ENCODE peak calls at places on chromosomes 12 and 14, in seven cellular contexts. Q is fibroblast of villous mesenchyme; L is ACHN; B is iPS-NIHi11; R is caudate nucleus; G is progenitor cell of endocrine pancreas; D is stimulated activated CD4-positive, alpha-beta T cell treated with anti-CD3 and anti-CD28 coated beads, Interleukin-2, amount 100 ng/mL, for 48 hours. S is an unnamed sample.

GRCh38 chr12:34363050-34363673 is 340.9 kb downstream of the ALG10 start:
- DNase-seq in Q (no peak), L (no peak), B (no peak), R (no peak), G (no peak), D (no peak), S (no peak)

GRCh38 chr12:20370001-20370381 is 1.7 kb downstream of the PDE3A start:
- DNase-seq in Q (no peak), L (no peak), B (peak), R (no peak), G (peak), D (no peak), S (no peak)

GRCh38 chr12:124428792-124429281 is 133.9 kb downstream of the RFLNA start:
- DNase-seq in Q (peak), L (no peak), B (no peak), R (no peak), G (no peak), D (no peak), S (no peak)

GRCh38 chr12:97941686-97942354 is 479.2 kb downstream of the RMST start:
- DNase-seq in Q (no peak), L (no peak), B (no peak), R (no peak), G (no peak), D (no peak), S (no peak)

GRCh38 chr12:93736640-93737178 is 59.5 kb downstream of the CRADD start:
- DNase-seq in Q (no peak), L (no peak), B (no peak), R (no peak), G (no peak), D (no peak), S (no peak)

GRCh38 chr12:53844989-53845836 is 93.4 kb upstream of the HOXC13 start:
- DNase-seq in Q (no peak), L (peak), B (peak), R (no peak), G (no peak), D (no peak), S (no peak)

GRCh38 chr12:67223225-67223624 is 45.9 kb upstream of the CAND1 start:
- DNase-seq in Q (no peak), L (no peak), B (no peak), R (no peak), G (no peak), D (no peak), S (no peak)

GRCh38 chr14:28671425-28671824 is 95.2 kb upstream of the FOXG1 start:
- DNase-seq in Q (no peak), L (no peak), B (no peak), R (no peak), G (no peak), D (no peak), S (no peak)

GRCh38 chr14:101563352-101563653 is 2.0 kb downstream of the DIO3 start:
- DNase-seq in Q (no peak), L (no peak), B (no peak), R (no peak), G (no peak), D (no peak), S (no peak)

GRCh38 chr14:53034036-53034435 is 83.2 kb upstream of the FERMT2 start:
- DNase-seq in Q (no peak), L (no peak), B (no peak), R (no peak), G (no peak), D (no peak), S (no peak)

GRCh38 chr14:61662437-61663311 is 32.6 kb upstream of the HIF1A start:
- DNase-seq in Q (peak), L (peak), B (peak), R (no peak), G (no peak), D (peak), S (no peak)

GRCh38 chr12:126198966-126199692 is 1133.9 kb downstream of the AACS start:
- DNase-seq in Q (no peak), L (no peak), B (no peak), R (no peak), G (no peak), D (no peak), S (no peak)

GRCh38 chr14:105156414-105157375 is 11.9 kb downstream of the JAG2 start:
- DNase-seq in Q (no peak), L (no peak), B (no peak), R (no peak), G (no peak), D (no peak), S (no peak)

GRCh38 chr12:119208626-119209061 is 29.9 kb downstream of the HSPB8 start:
- DNase-seq in Q (peak), L (peak), B (peak), R (peak), G (no peak), D (no peak), S (no peak)

GRCh38 chr12:117818400-117818799 is 150.4 kb downstream of the KSR2 start:
- DNase-seq in Q (no peak), L (no peak), B (no peak), R (no peak), G (no peak), D (no peak), S (no peak)

GRCh38 chr12:1919763-1920162 is 1.3 kb upstream of the CACNA2D4 start:
- DNase-seq in Q (no peak), L (no peak), B (peak), R (no peak), G (no peak), D (no peak), S (no peak)